ENCODE peak calls at places on chromosome X, in eight cellular contexts. D, G, F, C, Q, T, O and Y are unnamed samples.

GRCh38 chrX:133473451-133473850 is 58.2 kb upstream of the GPC4 start:
- DNase-seq in D (no peak), G (no peak), F (no peak), C (no peak), Q (no peak), T (no peak), O (no peak), Y (no peak)

GRCh38 chrX:112668476-112669404 is 11.0 kb downstream of the LHFPL1 start:
- DNase-seq in D (no peak), G (no peak), F (no peak), C (no peak), Q (no peak), T (no peak), O (peak), Y (no peak)

GRCh38 chrX:16487620-16488380 is 162.2 kb upstream of the S100G start:
- DNase-seq in D (no peak), G (no peak), F (no peak), C (no peak), Q (no peak), T (no peak), O (no peak), Y (no peak)

GRCh38 chrX:38311743-38312142 is 15.6 kb downstream of the RPGR start:
- DNase-seq in D (no peak), G (no peak), F (no peak), C (no peak), Q (no peak), T (no peak), O (no peak), Y (no peak)

GRCh38 chrX:36856849-36857248 is 151.3 kb upstream of the FAM47C start:
- DNase-seq in D (no peak), G (no peak), F (no peak), C (no peak), Q (no peak), T (no peak), O (no peak), Y (no peak)

GRCh38 chrX:119155416-119156035 is 27.9 kb upstream of the KIAA1210 start:
- DNase-seq in D (peak), G (no peak), F (no peak), C (no peak), Q (no peak), T (no peak), O (peak), Y (no peak)

GRCh38 chrX:109382332-109382731 is 99.6 kb downstream of the GUCY2F start:
- DNase-seq in D (no peak), G (no peak), F (no peak), C (no peak), Q (no peak), T (no peak), O (no peak), Y (no peak)

GRCh38 chrX:25300994-25301393 is 285.2 kb upstream of the ARX start:
- DNase-seq in D (no peak), G (no peak), F (no peak), C (no peak), Q (no peak), T (no peak), O (no peak), Y (no peak)

GRCh38 chrX:41468647-41469323 is 21.6 kb downstream of the NYX start:
- DNase-seq in D (no peak), G (no peak), F (no peak), C (no peak), Q (no peak), T (no peak), O (peak), Y (no peak)

GRCh38 chrX:100615015-100615414 is 21.6 kb downstream of the TSPAN6 start:
- DNase-seq in D (peak), G (peak), F (no peak), C (peak), Q (peak), T (no peak), O (peak), Y (no peak)

GRCh38 chrX:108811891-108812290 is 75.5 kb upstream of the IRS4 start:
- DNase-seq in D (peak), G (no peak), F (no peak), C (no peak), Q (no peak), T (no peak), O (no peak), Y (no peak)

GRCh38 chrX:133698298-133698697 is 283.0 kb upstream of the GPC4 start:
- DNase-seq in D (no peak), G (no peak), F (no peak), C (no peak), Q (no peak), T (no peak), O (no peak), Y (no peak)

GRCh38 chrX:132488092-132488749 is 617 bp downstream of the MBNL3 start:
- DNase-seq in D (no peak), G (no peak), F (no peak), C (no peak), Q (peak), T (no peak), O (peak), Y (no peak)

GRCh38 chrX:63441717-63442116 is 90.6 kb upstream of the SPIN4 start:
- DNase-seq in D (no peak), G (no peak), F (no peak), C (no peak), Q (no peak), T (no peak), O (no peak), Y (no peak)

GRCh38 chrX:68462653-68463052 is 29.4 kb upstream of the OPHN1 start:
- DNase-seq in D (no peak), G (no peak), F (peak), C (no peak), Q (peak), T (no peak), O (peak), Y (no peak)

GRCh38 chrX:42615161-42615563 is 162.8 kb downstream of the PPP1R2C start:
- DNase-seq in D (no peak), G (no peak), F (no peak), C (no peak), Q (no peak), T (no peak), O (no peak), Y (no peak)

GRCh38 chrX:82934980-82935379 is 573.1 kb upstream of the POU3F4 start:
- DNase-seq in D (no peak), G (no peak), F (no peak), C (no peak), Q (no peak), T (no peak), O (no peak), Y (no peak)

GRCh38 chrX:29826651-29827206 is 388.6 kb upstream of the MAGEB2 start:
- DNase-seq in D (no peak), G (no peak), F (no peak), C (no peak), Q (no peak), T (no peak), O (no peak), Y (no peak)

GRCh38 chrX:40107291-40108083 is 9.7 kb upstream of the BCOR start:
- DNase-seq in D (peak), G (no peak), F (no peak), C (peak), Q (peak), T (no peak), O (peak), Y (no peak)

GRCh38 chrX:107686792-107687191 is 58.5 kb downstream of the PRPS1 start:
- DNase-seq in D (no peak), G (no peak), F (no peak), C (no peak), Q (peak), T (no peak), O (no peak), Y (no peak)

GRCh38 chrX:1074172-1074571 is 138.3 kb downstream of the CRLF2 start:
- DNase-seq in D (no peak), G (no peak), F (no peak), C (no peak), Q (no peak), T (no peak), O (no peak), Y (no peak)

GRCh38 chrX:80648023-80648422 is 161.7 kb downstream of the BRWD3 start:
- DNase-seq in D (peak), G (no peak), F (no peak), C (no peak), Q (no peak), T (no peak), O (peak), Y (no peak)

GRCh38 chrX:132622130-132622529 is 133.3 kb upstream of the MBNL3 start:
- DNase-seq in D (no peak), G (no peak), F (no peak), C (no peak), Q (no peak), T (no peak), O (peak), Y (no peak)

GRCh38 chrX:30888526-30889146 is 418 bp downstream of the TAB3 start:
- DNase-seq in D (peak), G (no peak), F (no peak), C (no peak), Q (peak), T (no peak), O (no peak), Y (peak)

GRCh38 chrX:23898412-23898959 is 9.3 kb downstream of the APOO start:
- DNase-seq in D (no peak), G (no peak), F (no peak), C (no peak), Q (no peak), T (no peak), O (no peak), Y (no peak)

GRCh38 chrX:103615781-103616180 is 8.0 kb downstream of the TCEAL3 start:
- DNase-seq in D (no peak), G (no peak), F (no peak), C (no peak), Q (no peak), T (no peak), O (no peak), Y (no peak)

GRCh38 chrX:10040961-10041360 is 73.8 kb downstream of the CLDN34 start:
- DNase-seq in D (no peak), G (no peak), F (no peak), C (no peak), Q (no peak), T (no peak), O (no peak), Y (no peak)
- H3K4me3 ChIP-seq in D (no peak), G (no peak), F (no peak), C (no peak), Q (no peak), T (no peak), O (no peak), Y (no peak)

DNA sequence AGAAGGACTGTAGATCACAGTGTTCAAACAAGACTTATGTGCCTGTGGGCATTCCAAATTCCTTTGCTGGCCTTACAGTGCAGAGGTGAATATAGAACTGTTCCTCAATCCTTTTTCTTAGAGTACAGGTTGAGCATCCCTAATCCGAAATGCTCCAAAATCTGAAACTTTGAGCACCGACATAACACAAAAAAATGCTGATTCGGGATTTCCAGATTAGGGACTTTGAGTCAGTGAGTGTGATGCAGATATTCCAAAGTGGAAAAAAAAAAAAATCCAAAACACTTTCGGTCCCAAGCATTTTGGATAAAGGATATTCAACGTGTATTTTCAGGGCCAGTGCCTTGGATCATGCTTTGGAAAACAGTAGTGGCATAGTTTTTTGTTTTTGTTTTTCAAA is 9.2 kb downstream of the SMS start:
- DNase-seq in D (no peak), G (no peak), F (no peak), C (no peak), Q (no peak), T (no peak), O (no peak), Y (no peak)
- H3K4me3 ChIP-seq in D (no peak), G (no peak), F (no peak), C (no peak), Q (no peak), T (no peak), O (no peak), Y (no peak)

DNA sequence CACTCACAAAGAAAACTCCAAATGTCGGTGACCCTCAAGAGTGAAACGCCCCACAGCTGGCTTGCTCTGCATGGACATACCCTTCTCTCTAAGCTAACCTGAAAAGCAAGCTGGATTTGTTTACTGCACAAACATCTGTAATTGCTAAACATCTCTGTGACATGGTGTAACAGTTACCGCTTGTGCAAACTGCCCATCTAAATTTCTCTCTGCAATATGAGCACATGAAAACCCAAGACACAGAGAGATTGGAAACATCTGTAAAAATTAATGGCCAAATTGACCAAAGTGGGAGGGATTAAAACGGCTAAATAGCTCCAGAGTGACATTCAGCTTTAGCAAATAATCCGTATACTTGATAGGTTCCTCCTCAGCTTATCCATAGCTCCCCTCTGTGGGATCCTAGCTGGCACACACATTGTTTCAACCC is 155.0 kb upstream of the MAP3K15 start:
- DNase-seq in D (no peak), G (no peak), F (no peak), C (no peak), Q (no peak), T (no peak), O (no peak), Y (no peak)
- H3K4me3 ChIP-seq in D (peak), G (peak), F (no peak), C (no peak), Q (no peak), T (no peak), O (no peak), Y (no peak)

DNA sequence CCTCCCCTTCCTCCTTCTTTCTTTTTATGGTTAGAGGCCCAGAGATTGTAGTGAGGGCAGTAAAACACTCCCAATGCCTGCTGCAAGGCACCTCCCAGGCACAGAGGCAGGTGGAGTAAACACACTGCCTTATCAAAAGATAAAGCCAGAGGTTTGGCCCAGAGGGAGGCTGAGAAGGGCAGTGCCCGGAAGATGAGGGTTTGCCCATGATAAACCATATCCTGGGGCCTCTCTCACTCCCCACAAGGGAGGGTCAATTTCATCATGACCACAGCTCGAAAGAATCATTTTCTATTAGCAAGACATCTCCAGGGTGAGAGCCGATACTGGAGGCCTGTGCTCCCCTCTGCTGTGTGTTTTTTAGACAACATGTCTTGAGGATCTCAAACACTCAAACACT is 98.5 kb upstream of the FAM9C start:
- DNase-seq in D (no peak), G (no peak), F (no peak), C (peak), Q (no peak), T (no peak), O (no peak), Y (no peak)
- H3K4me3 ChIP-seq in D (no peak), G (no peak), F (no peak), C (no peak), Q (no peak), T (no peak), O (no peak), Y (no peak)